ENCODE peak calls at places on chromosome 20, in six cellular contexts. One of them, this sample, is unnamed.
A peak's percentile ranks its signal among the peaks of the same experiment; 100 is the strongest.

GRCh38 chr20:47133809-47134456 is 222.6 kb downstream of the ZMYND8 start:
- DNase-seq in pancreas: no peak
- DNase-seq in activated CD4-positive, alpha-beta T cell treated with anti-CD3 and anti-CD28 coated beads, Interleukin-2, amount 50 U/mL, for 1 hour: no peak
- DNase-seq in naive thymus-derived CD4-positive, alpha-beta T cell: no peak
- DNase-seq in activated naive CD4-positive, alpha-beta T cell treated with anti-CD3 and anti-CD28 coated beads for 36 hours: no peak
- DNase-seq in activated CD8-positive, alpha-beta T cell treated with anti-CD3 and anti-CD28 coated beads, Interleukin-2, amount 10 ng/mL, durations not matched to agents 7 days and 5 days: no peak
- DNase-seq in this sample: peak; percentile 76

GRCh38 chr20:64055893-64056638 is 6.6 kb upstream of the SOX18 start:
- DNase-seq in naive thymus-derived CD4-positive, alpha-beta T cell: no peak
- DNase-seq in pancreas: no peak
- DNase-seq in activated CD8-positive, alpha-beta T cell treated with anti-CD3 and anti-CD28 coated beads, Interleukin-2, amount 10 ng/mL, durations not matched to agents 7 days and 5 days: no peak
- DNase-seq in activated CD4-positive, alpha-beta T cell treated with anti-CD3 and anti-CD28 coated beads, Interleukin-2, amount 50 U/mL, for 1 hour: no peak
- DNase-seq in activated naive CD4-positive, alpha-beta T cell treated with anti-CD3 and anti-CD28 coated beads for 36 hours: no peak
- DNase-seq in this sample: no peak

GRCh38 chr20:50267041-50267865 is 76.6 kb downstream of the CEBPB start:
- DNase-seq in activated naive CD4-positive, alpha-beta T cell treated with anti-CD3 and anti-CD28 coated beads for 36 hours: no peak
- DNase-seq in activated CD8-positive, alpha-beta T cell treated with anti-CD3 and anti-CD28 coated beads, Interleukin-2, amount 10 ng/mL, durations not matched to agents 7 days and 5 days: no peak
- DNase-seq in pancreas: peak; percentile 74
- DNase-seq in activated CD4-positive, alpha-beta T cell treated with anti-CD3 and anti-CD28 coated beads, Interleukin-2, amount 50 U/mL, for 1 hour: no peak
- DNase-seq in naive thymus-derived CD4-positive, alpha-beta T cell: no peak
- DNase-seq in this sample: peak; percentile 88

GRCh38 chr20:35698298-35699126 is 640 bp downstream of the NFS1 start:
- DNase-seq in activated CD8-positive, alpha-beta T cell treated with anti-CD3 and anti-CD28 coated beads, Interleukin-2, amount 10 ng/mL, durations not matched to agents 7 days and 5 days: peak; percentile 49
- DNase-seq in pancreas: no peak
- DNase-seq in activated CD4-positive, alpha-beta T cell treated with anti-CD3 and anti-CD28 coated beads, Interleukin-2, amount 50 U/mL, for 1 hour: no peak
- DNase-seq in activated naive CD4-positive, alpha-beta T cell treated with anti-CD3 and anti-CD28 coated beads for 36 hours: no peak
- DNase-seq in naive thymus-derived CD4-positive, alpha-beta T cell: no peak
- DNase-seq in this sample: peak; percentile 61

GRCh38 chr20:17225891-17226409 is 890 bp upstream of the PCSK2 start:
- DNase-seq in naive thymus-derived CD4-positive, alpha-beta T cell: no peak
- DNase-seq in pancreas: peak; percentile 7
- DNase-seq in activated naive CD4-positive, alpha-beta T cell treated with anti-CD3 and anti-CD28 coated beads for 36 hours: no peak
- DNase-seq in activated CD8-positive, alpha-beta T cell treated with anti-CD3 and anti-CD28 coated beads, Interleukin-2, amount 10 ng/mL, durations not matched to agents 7 days and 5 days: no peak
- DNase-seq in activated CD4-positive, alpha-beta T cell treated with anti-CD3 and anti-CD28 coated beads, Interleukin-2, amount 50 U/mL, for 1 hour: no peak
- DNase-seq in this sample: peak; percentile 6

GRCh38 chr20:11502051-11502450 is 415.6 kb upstream of the BTBD3 start:
- DNase-seq in activated CD4-positive, alpha-beta T cell treated with anti-CD3 and anti-CD28 coated beads, Interleukin-2, amount 50 U/mL, for 1 hour: no peak
- DNase-seq in naive thymus-derived CD4-positive, alpha-beta T cell: no peak
- DNase-seq in pancreas: no peak
- DNase-seq in activated naive CD4-positive, alpha-beta T cell treated with anti-CD3 and anti-CD28 coated beads for 36 hours: no peak
- DNase-seq in activated CD8-positive, alpha-beta T cell treated with anti-CD3 and anti-CD28 coated beads, Interleukin-2, amount 10 ng/mL, durations not matched to agents 7 days and 5 days: no peak
- DNase-seq in this sample: peak; percentile 9

GRCh38 chr20:50350510-50351249 is 159.5 kb upstream of the PTPN1 start:
- DNase-seq in activated CD8-positive, alpha-beta T cell treated with anti-CD3 and anti-CD28 coated beads, Interleukin-2, amount 10 ng/mL, durations not matched to agents 7 days and 5 days: no peak
- DNase-seq in naive thymus-derived CD4-positive, alpha-beta T cell: no peak
- DNase-seq in pancreas: no peak
- DNase-seq in activated naive CD4-positive, alpha-beta T cell treated with anti-CD3 and anti-CD28 coated beads for 36 hours: no peak
- DNase-seq in activated CD4-positive, alpha-beta T cell treated with anti-CD3 and anti-CD28 coated beads, Interleukin-2, amount 50 U/mL, for 1 hour: no peak
- DNase-seq in this sample: no peak

GRCh38 chr20:51199920-51200319 is 177.0 kb upstream of the KCNG1 start:
- DNase-seq in pancreas: no peak
- DNase-seq in activated CD4-positive, alpha-beta T cell treated with anti-CD3 and anti-CD28 coated beads, Interleukin-2, amount 50 U/mL, for 1 hour: no peak
- DNase-seq in activated naive CD4-positive, alpha-beta T cell treated with anti-CD3 and anti-CD28 coated beads for 36 hours: no peak
- DNase-seq in naive thymus-derived CD4-positive, alpha-beta T cell: no peak
- DNase-seq in activated CD8-positive, alpha-beta T cell treated with anti-CD3 and anti-CD28 coated beads, Interleukin-2, amount 10 ng/mL, durations not matched to agents 7 days and 5 days: no peak
- DNase-seq in this sample: no peak

GRCh38 chr20:10655723-10656122 is 18.1 kb downstream of the JAG1 start:
- DNase-seq in pancreas: no peak
- DNase-seq in activated naive CD4-positive, alpha-beta T cell treated with anti-CD3 and anti-CD28 coated beads for 36 hours: no peak
- DNase-seq in naive thymus-derived CD4-positive, alpha-beta T cell: no peak
- DNase-seq in activated CD4-positive, alpha-beta T cell treated with anti-CD3 and anti-CD28 coated beads, Interleukin-2, amount 50 U/mL, for 1 hour: no peak
- DNase-seq in activated CD8-positive, alpha-beta T cell treated with anti-CD3 and anti-CD28 coated beads, Interleukin-2, amount 10 ng/mL, durations not matched to agents 7 days and 5 days: no peak
- DNase-seq in this sample: no peak

GRCh38 chr20:58998656-58999055 is 8.4 kb downstream of the CTSZ start:
- DNase-seq in naive thymus-derived CD4-positive, alpha-beta T cell: no peak
- DNase-seq in activated naive CD4-positive, alpha-beta T cell treated with anti-CD3 and anti-CD28 coated beads for 36 hours: no peak
- DNase-seq in activated CD4-positive, alpha-beta T cell treated with anti-CD3 and anti-CD28 coated beads, Interleukin-2, amount 50 U/mL, for 1 hour: no peak
- DNase-seq in pancreas: no peak
- DNase-seq in activated CD8-positive, alpha-beta T cell treated with anti-CD3 and anti-CD28 coated beads, Interleukin-2, amount 10 ng/mL, durations not matched to agents 7 days and 5 days: no peak
- DNase-seq in this sample: no peak

GRCh38 chr20:50837532-50838321 is 42.9 kb downstream of the BCAS4 start:
- DNase-seq in activated CD4-positive, alpha-beta T cell treated with anti-CD3 and anti-CD28 coated beads, Interleukin-2, amount 50 U/mL, for 1 hour: no peak
- DNase-seq in naive thymus-derived CD4-positive, alpha-beta T cell: no peak
- DNase-seq in pancreas: no peak
- DNase-seq in activated naive CD4-positive, alpha-beta T cell treated with anti-CD3 and anti-CD28 coated beads for 36 hours: no peak
- DNase-seq in activated CD8-positive, alpha-beta T cell treated with anti-CD3 and anti-CD28 coated beads, Interleukin-2, amount 10 ng/mL, durations not matched to agents 7 days and 5 days: peak; percentile 46
- DNase-seq in this sample: peak; percentile 93